ENCODE peak calls at places on chromosomes 7 and 10, in nine cellular contexts. F, N, P, Y, X, G, W, T and Z are unnamed samples.
A peak's percentile ranks its signal among the peaks of the same experiment; 100 is the strongest.

GRCh38 chr10:88582806-88583583 is at the start of gene RNLS:
- DNase-seq in F (peak; percentile 55), N (peak; percentile 83), P (peak; percentile 81), Y (peak; percentile 85), X (peak; percentile 73), G (peak; percentile 33), W (peak; percentile 60), T (no peak), Z (peak; percentile 26)

GRCh38 chr7:2821161-2821841 is 22.8 kb downstream of the GNA12 start:
- DNase-seq in F (peak; percentile 93), N (peak; percentile 31), P (peak; percentile 24), Y (no peak), X (peak; percentile 81), G (no peak), W (no peak), T (no peak), Z (no peak)

GRCh38 chr10:62590305-62590704 is 214.2 kb upstream of the ADO start:
- DNase-seq in F (no peak), N (no peak), P (no peak), Y (no peak), X (no peak), G (no peak), W (no peak), T (no peak), Z (no peak)

GRCh38 chr10:74329873-74330272 is 178.9 kb downstream of the ADK start:
- DNase-seq in F (peak; percentile 47), N (no peak), P (no peak), Y (no peak), X (peak; percentile 63), G (no peak), W (no peak), T (no peak), Z (no peak)

GRCh38 chr7:94258856-94259255 is 135.8 kb upstream of the COL1A2 start:
- DNase-seq in F (no peak), N (no peak), P (no peak), Y (no peak), X (no peak), G (no peak), W (no peak), T (no peak), Z (no peak)

GRCh38 chr10:1156616-1156886 is 100.4 kb downstream of the WDR37 start:
- DNase-seq in F (no peak), N (no peak), P (no peak), Y (no peak), X (no peak), G (no peak), W (no peak), T (no peak), Z (no peak)

GRCh38 chr10:33476757-33477273 is 142.3 kb upstream of the NRP1 start:
- DNase-seq in F (no peak), N (no peak), P (no peak), Y (no peak), X (no peak), G (peak; percentile 25), W (no peak), T (no peak), Z (no peak)

GRCh38 chr7:42091461-42092229 is 145.4 kb downstream of the GLI3 start:
- DNase-seq in F (no peak), N (no peak), P (no peak), Y (no peak), X (no peak), G (peak; percentile 27), W (no peak), T (no peak), Z (peak; percentile 18)

GRCh38 chr10:62512732-62513475 is 138.7 kb downstream of the ZNF365 start:
- DNase-seq in F (no peak), N (no peak), P (no peak), Y (no peak), X (peak; percentile 52), G (no peak), W (no peak), T (no peak), Z (no peak)

GRCh38 chr7:19051767-19052375 is 65.6 kb downstream of the TWIST1 start:
- DNase-seq in F (peak; percentile 44), N (peak; percentile 51), P (peak; percentile 65), Y (no peak), X (peak; percentile 62), G (peak; percentile 16), W (no peak), T (peak; percentile 31), Z (no peak)

GRCh38 chr10:5625992-5626777 is 40.2 kb downstream of the ASB13 start:
- DNase-seq in F (no peak), N (no peak), P (no peak), Y (no peak), X (no peak), G (no peak), W (no peak), T (no peak), Z (no peak)

GRCh38 chr10:59903871-59904270 is 2.5 kb downstream of the CCDC6 start:
- DNase-seq in F (peak; percentile 81), N (peak; percentile 23), P (no peak), Y (no peak), X (peak; percentile 75), G (no peak), W (no peak), T (no peak), Z (no peak)

GRCh38 chr10:86443069-86443468 is 76.5 kb upstream of the GRID1 start:
- DNase-seq in F (peak; percentile 69), N (no peak), P (no peak), Y (no peak), X (peak; percentile 73), G (no peak), W (no peak), T (no peak), Z (no peak)